ENCODE peak calls at places on chromosomes 11 and 22, in four cellular contexts. S, O, Z and U are unnamed samples. For H3K9me3, the result is how much of the 10 kb centered on the place peaks cover.

GRCh38 chr22:29370556-29370955 is 17.8 kb downstream of the AP1B1 start:
- DNase-seq in S (no peak), Z (no peak), O (no peak), U (no peak)

GRCh38 chr11:64353101-64353738 is 5.7 kb upstream of the RPS6KA4 start:
- DNase-seq in Z (no peak), S (no peak), O (no peak), U (no peak)

GRCh38 chr11:17392872-17393271 is 4.4 kb upstream of the KCNJ11 start:
- DNase-seq in S (no peak), Z (no peak), O (no peak), U (no peak)

GRCh38 chr11:105589346-105589745 is 20.5 kb upstream of the GRIA4 start:
- DNase-seq in S (no peak), Z (no peak), O (no peak), U (no peak)

GRCh38 chr11:34192481-34193401 is 87.3 kb downstream of the NAT10 start:
- DNase-seq in O (no peak), Z (peak), S (no peak), U (no peak)

GRCh38 chr11:119025099-119025473 is 5.6 kb downstream of the SLC37A4 start:
- DNase-seq in O (no peak), S (no peak), Z (no peak), U (no peak)

GRCh38 chr11:66289548-66290331 is 797 bp upstream of the YIF1A start:
- DNase-seq in O (peak), S (peak), Z (peak), U (peak)

GRCh38 chr22:38982008-38982927 is at the start of gene APOBEC3B:
- DNase-seq in O (peak), S (peak), Z (peak), U (peak)

GRCh38 chr22:19974935-19975706 is 33.5 kb upstream of the TXNRD2 start:
- DNase-seq in O (no peak), Z (no peak), S (no peak), U (no peak)

GRCh38 chr22:22508274-22509176 is at the start of gene ZNF280B:
- DNase-seq in S (peak), O (peak), Z (no peak), U (peak)

GRCh38 chr11:11532574-11532973 is 89.2 kb downstream of the GALNT18 start:
- DNase-seq in Z (no peak), O (no peak), S (no peak), U (no peak)

GRCh38 chr11:121930004-121930965 is 185.7 kb downstream of the BLID start:
- DNase-seq in Z (no peak), O (no peak), S (no peak), U (no peak)

GRCh38 chr22:20542055-20542454 is 34.6 kb downstream of the MED15 start:
- DNase-seq in S (no peak), Z (no peak), O (no peak), U (no peak)

GRCh38 chr11:102810943-102811528 is 13.1 kb upstream of the MMP1 start:
- DNase-seq in S (no peak), Z (no peak), O (no peak), U (no peak)

GRCh38 chr11:93589347-93589746 is 46.2 kb upstream of the SMCO4 start:
- DNase-seq in Z (no peak), O (no peak), S (no peak), U (no peak)

GRCh38 chr11:75013051-75013450 is 24.3 kb downstream of the NEU3 start:
- DNase-seq in Z (no peak), O (no peak), S (no peak), U (no peak)

GRCh38 chr22:48949375-48950149 is 878.1 kb downstream of the BRD1 start:
- DNase-seq in O (no peak), S (no peak), Z (no peak), U (no peak)

GRCh38 chr22:25366408-25366807 is 147.0 kb downstream of the CRYBB2 start:
- DNase-seq in S (no peak), O (no peak), Z (no peak), U (no peak)

GRCh38 chr11:126212089-126212660 is 593 bp downstream of the FAM118B start:
- DNase-seq in O (no peak), S (no peak), Z (no peak), U (no peak)

GRCh38 chr11:63663809-63664208 is 7.4 kb downstream of the ATL3 start:
- DNase-seq in S (no peak), O (no peak), Z (no peak), U (no peak)

GRCh38 chr11:94504689-94505293 is 7.5 kb upstream of the C11orf97 start:
- DNase-seq in S (no peak), O (no peak), Z (peak), U (no peak)

GRCh38 chr11:83608571-83608970 is 322.4 kb upstream of the CCDC90B start:
- DNase-seq in S (no peak), O (no peak), Z (no peak), U (no peak)

GRCh38 chr22:31250740-31251330 is 38.7 kb downstream of the LIMK2 start:
- DNase-seq in Z (no peak), S (no peak), O (no peak), U (no peak)

GRCh38 chr11:44622721-44623258 is 57.3 kb downstream of the CD82 start:
- DNase-seq in Z (peak), S (peak), O (no peak), U (peak)

GRCh38 chr11:121892131-121892681 is 223.8 kb downstream of the BLID start:
- DNase-seq in O (no peak), S (no peak), Z (no peak), U (no peak)

GRCh38 chr11:69995697-69996096 is 82.4 kb upstream of the ANO1 start:
- DNase-seq in O (no peak), Z (no peak), S (no peak), U (no peak)

GRCh38 chr11:45777127-45777969 is 27.6 kb upstream of the SLC35C1 start:
- DNase-seq in S (no peak), Z (no peak), O (no peak), U (no peak)

GRCh38 chr11:128026596-128026995 is 560.8 kb downstream of the ETS1 start:
- DNase-seq in S (no peak), O (no peak), Z (no peak), U (no peak)

GRCh38 chr22:28873183-28873964 is 10.0 kb upstream of the ZNRF3 start:
- DNase-seq in S (no peak), Z (no peak), O (no peak), U (no peak)

GRCh38 chr22:47286590-47286989 is 524.1 kb downstream of the TBC1D22A start:
- DNase-seq in Z (no peak), S (no peak), O (no peak), U (no peak)
- H3K9me3 ChIP-seq in Z (under half), S (under half), O (under half), U (under half)

DNA sequence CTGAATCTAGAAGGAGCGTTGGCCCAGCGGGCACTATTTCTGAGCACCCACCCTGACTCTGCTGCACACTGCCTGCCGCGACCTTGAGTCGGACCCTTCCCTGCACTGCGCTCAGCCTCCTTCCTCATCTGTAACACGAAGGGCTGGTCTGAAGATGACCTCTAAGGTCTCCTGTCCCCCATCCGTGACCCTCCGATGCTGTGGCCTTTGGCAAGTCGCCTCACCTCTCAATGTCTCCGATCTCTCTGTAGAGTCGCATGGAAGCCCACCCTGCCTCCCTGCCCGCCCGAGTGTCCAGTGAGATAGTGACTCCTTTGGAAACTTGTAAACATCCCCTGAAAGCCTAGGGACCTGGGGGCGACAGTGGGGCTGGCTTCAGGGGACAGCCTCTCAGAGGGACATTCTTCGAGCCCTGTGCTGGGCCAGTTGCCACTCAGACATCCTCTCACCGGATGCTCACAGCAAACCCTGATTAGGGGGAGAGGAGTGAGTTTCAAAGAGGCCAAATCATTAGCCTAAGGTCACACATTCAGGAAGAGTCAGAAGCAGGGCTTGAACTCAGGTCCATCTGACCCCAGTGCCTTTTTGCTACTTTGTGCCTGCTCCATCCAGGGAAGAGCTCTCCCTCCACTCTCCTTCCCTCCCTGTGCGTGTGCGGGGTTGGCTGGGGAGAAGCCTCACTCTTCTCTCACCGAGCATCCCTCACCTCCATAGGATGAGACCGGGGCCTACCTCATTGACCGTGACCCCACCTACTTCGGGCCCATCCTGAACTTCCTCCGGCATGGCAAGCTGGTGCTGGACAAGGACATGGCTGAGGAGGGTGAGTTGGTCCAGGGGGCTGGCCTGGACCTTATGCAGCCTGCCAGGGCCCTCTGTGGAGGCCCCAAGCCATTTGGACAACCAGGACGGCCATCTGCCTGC is 1.1 kb downstream of the KCTD17 start:
- DNase-seq in Z (no peak), S (no peak), O (no peak), U (no peak)
- H3K9me3 ChIP-seq in Z (under half), S (under half), O (under half), U (under half)

GRCh38 chr22:47275479-47276218 is 513.2 kb downstream of the TBC1D22A start:
- DNase-seq in O (no peak), Z (no peak), S (no peak), U (no peak)
- H3K9me3 ChIP-seq in O (under half), Z (under half), S (under half), U (under half)

GRCh38 chr11:3992964-3993363 is 101.6 kb upstream of the RRM1 start:
- DNase-seq in S (no peak), O (no peak), Z (no peak), U (no peak)

GRCh38 chr11:3996651-3997050 is 97.9 kb upstream of the RRM1 start:
- DNase-seq in O (no peak), Z (no peak), S (no peak), U (no peak)

GRCh38 chr11:3994030-3994640 is 100.5 kb upstream of the RRM1 start:
- DNase-seq in Z (no peak), O (no peak), S (no peak), U (no peak)

GRCh38 chr11:3995307-3995706 is 99.3 kb upstream of the RRM1 start:
- DNase-seq in O (no peak), Z (no peak), S (no peak), U (no peak)

DNA sequence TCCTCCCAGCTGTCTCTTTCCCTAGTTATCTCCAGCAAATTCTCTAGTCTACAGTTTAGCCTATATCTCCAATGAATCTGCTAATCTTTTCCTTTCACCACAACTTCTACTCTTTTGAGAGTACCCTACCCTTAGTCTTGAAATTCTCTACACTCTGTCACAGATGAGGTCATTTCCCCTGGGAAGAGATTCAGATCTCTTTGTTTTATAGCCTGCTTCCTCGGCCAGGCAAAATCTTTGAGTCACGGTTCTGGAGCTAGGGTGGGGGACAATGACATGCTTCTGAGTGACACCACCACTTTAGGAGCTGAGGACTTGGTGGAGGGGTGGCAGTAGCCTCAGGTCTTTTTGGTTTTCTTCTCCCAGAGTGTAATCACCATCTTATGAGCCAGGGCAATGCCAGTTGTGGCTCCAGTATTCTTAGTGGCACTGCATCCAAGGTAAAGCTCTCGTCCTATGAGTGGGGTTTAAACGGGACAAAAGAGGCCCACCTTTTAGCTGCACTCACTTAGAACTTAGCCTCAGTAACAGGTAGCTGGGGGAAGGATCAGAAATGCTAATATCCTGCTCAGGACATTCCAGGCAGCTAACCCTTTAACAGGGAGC is 98.5 kb upstream of the RRM1 start:
- DNase-seq in O (no peak), S (no peak), Z (no peak), U (no peak)
- H3K9me3 ChIP-seq in O (under half), S (under half), Z (under half), U (under half)